ENCODE peak calls at places on chromosomes 7 and 10, in seven cellular contexts. U is K562, H is Peyer's patch, A is ovary, Y is body of pancreas, V is IMR-90, J is sigmoid colon. S is an unnamed sample.

GRCh38 chr7:133977409-133978274 is 149.5 kb upstream of the LRGUK start:
- DNase-seq in U (no peak), H (no peak), A (no peak), Y (no peak), V (no peak), J (no peak), S (no peak)

GRCh38 chr10:122128357-122128756 is 139.4 kb downstream of the TACC2 start:
- DNase-seq in U (no peak), H (no peak), A (peak), Y (no peak), V (peak), J (peak), S (peak)

GRCh38 chr10:97584060-97584797 is at the start of gene HOGA1:
- DNase-seq in U (no peak), H (no peak), A (no peak), Y (peak), V (peak), J (no peak), S (peak)

GRCh38 chr7:44396498-44396897 is 71.1 kb upstream of the CAMK2B start:
- DNase-seq in U (no peak), H (no peak), A (no peak), Y (no peak), V (no peak), J (no peak), S (no peak)

GRCh38 chr10:80465839-80466590 is 11.9 kb downstream of the TSPAN14 start:
- DNase-seq in U (no peak), H (no peak), A (no peak), Y (no peak), V (no peak), J (no peak), S (no peak)

GRCh38 chr7:151424799-151425198 is 15.0 kb upstream of the WDR86 start:
- DNase-seq in U (no peak), H (no peak), A (no peak), Y (no peak), V (peak), J (no peak), S (no peak)

GRCh38 chr7:116398672-116399071 is 100.9 kb upstream of the CAV2 start:
- DNase-seq in U (no peak), H (no peak), A (no peak), Y (no peak), V (no peak), J (no peak), S (no peak)

GRCh38 chr10:65950075-65950474 is 975.8 kb upstream of the LRRTM3 start:
- DNase-seq in U (no peak), H (no peak), A (no peak), Y (no peak), V (no peak), J (no peak), S (no peak)

GRCh38 chr10:72235544-72236279 is 19.6 kb upstream of the ASCC1 start:
- DNase-seq in U (no peak), H (no peak), A (no peak), Y (no peak), V (no peak), J (no peak), S (no peak)

GRCh38 chr7:66681491-66682349 is 53.0 kb downstream of the KCTD7 start:
- DNase-seq in U (peak), H (peak), A (peak), Y (peak), V (peak), J (peak), S (peak)

GRCh38 chr7:726084-726853 is at the start of gene DNAAF5:
- DNase-seq in U (peak), H (peak), A (peak), Y (peak), V (peak), J (peak), S (peak)
- TF ChIP-seq POLR2A in U (peak), H (no peak), A (no peak), Y (peak), V (no peak), J (no peak), S (no peak)

GRCh38 chr7:157752832-157753291 is 416.1 kb downstream of the DNAJB6 start:
- DNase-seq in U (no peak), H (no peak), A (no peak), Y (no peak), V (no peak), J (no peak), S (no peak)
- TF ChIP-seq POLR2A in U (no peak), H (no peak), A (no peak), Y (no peak), V (no peak), J (no peak), S (no peak)

DNA sequence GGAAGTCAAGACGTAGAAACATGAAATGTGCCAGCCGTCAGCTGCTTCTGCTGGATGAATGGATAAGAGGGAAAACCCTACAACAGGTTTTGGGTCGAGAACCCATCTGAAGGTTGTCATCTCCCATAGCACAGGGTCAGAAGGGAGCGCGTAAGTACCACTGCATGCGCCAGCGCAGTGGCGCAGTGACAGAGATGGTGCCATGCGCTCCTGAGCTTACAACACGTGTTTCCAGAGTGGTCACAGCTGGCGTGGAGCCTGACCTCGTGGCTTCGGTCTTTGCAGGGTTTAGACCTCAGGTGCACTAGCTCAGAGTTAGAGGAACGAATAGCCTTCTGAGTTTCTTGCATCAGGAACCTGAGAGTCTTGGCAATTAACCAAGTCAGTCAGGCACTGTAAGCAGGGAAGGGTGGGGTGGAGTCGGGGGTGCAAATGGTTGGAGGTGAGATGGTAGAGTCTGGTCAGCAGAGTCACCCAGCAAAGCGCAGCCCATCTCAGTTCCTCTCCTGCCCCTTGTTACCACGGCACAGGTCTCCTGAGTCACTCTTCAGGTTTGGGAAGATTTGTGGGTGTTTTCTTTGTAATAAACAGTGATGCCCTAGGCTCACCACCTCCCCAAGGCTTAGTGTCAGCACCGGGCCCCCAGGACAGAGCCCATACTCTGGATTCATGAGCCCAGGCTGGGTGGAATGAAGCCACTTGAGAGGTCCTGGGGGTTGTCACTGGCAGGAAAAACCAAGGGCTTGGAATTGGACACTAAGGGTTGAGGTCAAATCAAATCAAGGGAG is 84.1 kb upstream of the PPIF start:
- DNase-seq in U (no peak), H (no peak), A (no peak), Y (no peak), V (no peak), J (no peak), S (no peak)
- TF ChIP-seq POLR2A in U (no peak), H (no peak), A (no peak), Y (no peak), V (no peak), J (no peak), S (no peak)

GRCh38 chr10:22606164-22606614 is 108.2 kb downstream of the PIP4K2A start:
- DNase-seq in U (peak), H (no peak), A (no peak), Y (peak), V (peak), J (peak), S (no peak)
- TF ChIP-seq POLR2A in U (no peak), H (no peak), A (no peak), Y (peak), V (no peak), J (no peak), S (no peak)

GRCh38 chr7:129224251-129225205 is at the start of gene AHCYL2:
- DNase-seq in U (peak), H (peak), A (peak), Y (peak), V (peak), J (peak), S (peak)
- TF ChIP-seq POLR2A in U (peak), H (peak), A (peak), Y (peak), V (peak), J (peak), S (peak)

DNA sequence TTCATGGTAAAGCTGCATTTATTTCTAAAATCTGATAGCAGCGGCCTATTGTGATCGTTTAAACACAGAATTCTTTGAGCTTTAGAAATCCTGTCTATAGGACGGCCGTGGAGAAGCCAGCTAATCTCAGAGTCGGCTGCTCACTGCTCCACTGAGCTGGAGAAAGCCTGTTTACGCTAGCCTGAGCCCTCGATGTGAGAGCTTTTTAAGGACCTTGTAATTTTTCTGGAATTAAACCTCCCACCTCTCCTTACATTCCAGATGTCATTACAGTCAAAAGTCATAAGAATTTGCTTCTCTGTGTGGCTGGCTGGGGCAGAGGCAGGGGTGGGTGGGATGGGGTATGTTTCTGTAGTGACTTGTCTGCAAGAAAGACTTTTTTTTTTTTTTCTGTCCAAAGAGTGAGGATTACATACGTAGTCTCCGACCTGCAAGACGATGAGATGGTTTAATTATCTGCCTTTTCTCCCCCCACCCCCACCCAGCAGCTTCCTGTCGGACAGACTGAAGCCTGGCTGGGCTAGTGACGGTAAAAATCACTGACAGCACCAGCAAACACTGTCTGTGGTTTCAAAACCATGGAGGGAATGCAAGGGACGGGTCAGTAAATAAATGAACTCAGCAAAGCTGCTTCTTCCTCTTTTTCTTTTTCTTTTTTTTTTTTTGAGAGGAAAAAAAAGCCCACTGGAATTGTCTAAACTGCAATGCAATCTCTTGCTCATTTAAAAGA is 31.8 kb downstream of the TRIM8 start:
- DNase-seq in U (no peak), H (no peak), A (no peak), Y (peak), V (peak), J (peak), S (no peak)
- TF ChIP-seq POLR2A in U (no peak), H (no peak), A (no peak), Y (no peak), V (peak), J (no peak), S (no peak)

DNA sequence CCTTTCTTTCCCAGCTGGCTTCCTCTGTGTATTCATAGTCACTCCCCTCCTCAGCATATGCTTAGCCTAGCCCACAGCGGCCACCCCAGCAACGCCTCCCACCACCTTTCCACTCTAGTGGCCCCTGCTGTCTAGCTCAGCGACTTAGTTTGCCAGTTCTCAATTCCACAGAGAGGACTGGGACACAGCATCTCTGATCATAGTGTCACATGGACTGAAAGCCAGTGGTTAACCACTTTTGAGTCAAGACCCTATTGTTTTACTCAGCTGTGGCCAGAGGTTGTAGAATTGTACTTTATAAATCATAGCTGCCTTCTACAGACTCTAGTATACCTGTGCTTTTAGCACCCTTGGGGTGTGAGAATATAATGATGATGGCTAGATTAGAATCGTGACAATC is 643.1 kb downstream of the SUGCT start:
- DNase-seq in U (no peak), H (no peak), A (no peak), Y (no peak), V (no peak), J (no peak), S (no peak)
- TF ChIP-seq POLR2A in U (no peak), H (no peak), A (no peak), Y (no peak), V (no peak), J (no peak), S (no peak)

GRCh38 chr7:128830231-128831177 is at the start of gene FLNC:
- DNase-seq in U (peak), H (peak), A (peak), Y (peak), V (peak), J (peak), S (no peak)
- TF ChIP-seq POLR2A in U (peak), H (no peak), A (no peak), Y (no peak), V (peak), J (peak), S (no peak)